ENCODE peak calls at places on chromosomes 7 and 10, in ten cellular contexts. M is B cell; G is mesendoderm; W is DMS 273 treated with DMSO at 0.1 percent for 48 hours; O is SHP77; Z is hypothalamus; F is RPMI7951; U is stimulated activated CD8-positive, alpha-beta memory T cell treated with anti-CD3 and anti-CD28 coated beads, Interleukin-4, amount 100 ng/mL, for 4 hours; T is heart left ventricle; E is cardiac fibroblast. X is an unnamed sample.

GRCh38 chr7:140342732-140343514 is 55.4 kb downstream of the SLC37A3 start:
- DNase-seq in M (peak; percentile 32), G (peak; percentile 76), W (no peak), O (peak; percentile 15), Z (peak; percentile 11), F (peak; percentile 10), U (no peak), T (peak; percentile 20), E (peak; percentile 40), X (peak; percentile 42)

GRCh38 chr10:86963341-86963919 is 4.9 kb upstream of the ADIRF start:
- DNase-seq in M (no peak), G (no peak), W (no peak), O (no peak), Z (no peak), F (no peak), U (no peak), T (no peak), E (no peak), X (no peak)

GRCh38 chr10:79367421-79368189 is 20.3 kb downstream of the PPIF start:
- DNase-seq in M (no peak), G (no peak), W (no peak), O (no peak), Z (no peak), F (peak; percentile 26), U (no peak), T (no peak), E (peak; percentile 48), X (no peak)

GRCh38 chr10:802506-802905 is 113.0 kb upstream of the DIP2C start:
- DNase-seq in M (no peak), G (no peak), W (no peak), O (no peak), Z (no peak), F (peak; percentile 40), U (no peak), T (no peak), E (no peak), X (no peak)

GRCh38 chr7:44045226-44046014 is 918 bp downstream of the DBNL start:
- DNase-seq in M (no peak), G (peak; percentile 38), W (no peak), O (peak; percentile 24), Z (no peak), F (peak; percentile 73), U (no peak), T (no peak), E (no peak), X (no peak)

GRCh38 chr10:101310528-101311439 is 43.2 kb upstream of the BTRC start:
- DNase-seq in M (no peak), G (peak; percentile 89), W (no peak), O (no peak), Z (peak; percentile 16), F (no peak), U (no peak), T (no peak), E (peak; percentile 5), X (no peak)

GRCh38 chr10:112532053-112532658 is 85.1 kb downstream of the VTI1A start:
- DNase-seq in M (peak; percentile 12), G (no peak), W (no peak), O (no peak), Z (no peak), F (no peak), U (no peak), T (no peak), E (no peak), X (no peak)

GRCh38 chr10:15347205-15347604 is 23.9 kb downstream of the FAM171A1 start:
- DNase-seq in M (no peak), G (no peak), W (no peak), O (no peak), Z (no peak), F (no peak), U (no peak), T (no peak), E (no peak), X (no peak)

GRCh38 chr7:158607563-158607962 is 19.9 kb upstream of the PTPRN2 start:
- DNase-seq in M (no peak), G (no peak), W (no peak), O (no peak), Z (no peak), F (no peak), U (no peak), T (no peak), E (no peak), X (no peak)

GRCh38 chr7:123054357-123055133 is 59.0 kb upstream of the TAS2R16 start:
- DNase-seq in M (no peak), G (peak; percentile 77), W (no peak), O (no peak), Z (no peak), F (no peak), U (no peak), T (peak; percentile 13), E (no peak), X (no peak)

GRCh38 chr7:51292596-51292995 is 24.0 kb downstream of the COBL start:
- DNase-seq in M (no peak), G (no peak), W (no peak), O (no peak), Z (no peak), F (no peak), U (no peak), T (no peak), E (no peak), X (no peak)

GRCh38 chr7:45697576-45698136 is 123.5 kb downstream of the ADCY1 start:
- DNase-seq in M (no peak), G (no peak), W (no peak), O (no peak), Z (no peak), F (peak; percentile 65), U (no peak), T (no peak), E (no peak), X (no peak)

GRCh38 chr7:68199951-68200660 is 1203.5 kb downstream of the TYW1 start:
- DNase-seq in M (no peak), G (no peak), W (no peak), O (no peak), Z (no peak), F (no peak), U (no peak), T (no peak), E (no peak), X (no peak)

GRCh38 chr7:41134242-41134872 is 568.5 kb downstream of the INHBA start:
- DNase-seq in M (no peak), G (peak; percentile 16), W (no peak), O (no peak), Z (no peak), F (peak; percentile 68), U (no peak), T (no peak), E (peak; percentile 10), X (no peak)

GRCh38 chr7:101717986-101718746 is 89.1 kb upstream of the MYL10 start:
- DNase-seq in M (no peak), G (peak; percentile 84), W (no peak), O (no peak), Z (no peak), F (peak; percentile 93), U (no peak), T (no peak), E (peak; percentile 66), X (no peak)

X was measured in nephron progenitor cell.